ENCODE peak calls at places on chromosomes 13 and 19, in five cellular contexts. B, M, L, R and W are unnamed samples.

GRCh38 chr19:13118424-13119193 is 545 bp downstream of the NACC1 start:
- DNase-seq in M (peak), R (no peak), L (peak), B (peak), W (no peak)

GRCh38 chr13:109126973-109127615 is 497.7 kb downstream of the MYO16 start:
- DNase-seq in R (no peak), B (no peak), L (no peak), M (no peak), W (no peak)

GRCh38 chr13:40251343-40252032 is 415.0 kb downstream of the FOXO1 start:
- DNase-seq in M (no peak), R (no peak), L (no peak), B (no peak), W (no peak)

GRCh38 chr13:85659493-85659892 is 139.7 kb downstream of the SLITRK6 start:
- DNase-seq in L (no peak), R (no peak), B (no peak), M (no peak), W (no peak)

GRCh38 chr19:42255766-42256750 is 1.1 kb upstream of the ERF start:
- DNase-seq in R (no peak), L (no peak), B (peak), M (no peak), W (no peak)

GRCh38 chr19:10105241-10106099 is 692 bp upstream of the PPAN start:
- DNase-seq in L (no peak), R (peak), M (no peak), B (no peak), W (no peak)

GRCh38 chr13:77506874-77507273 is 28.6 kb upstream of the SCEL start:
- DNase-seq in M (no peak), B (no peak), R (no peak), L (no peak), W (no peak)

GRCh38 chr19:15369594-15369891 is 10.0 kb downstream of the AKAP8 start:
- DNase-seq in L (no peak), B (no peak), R (no peak), M (no peak), W (no peak)

GRCh38 chr19:48501961-48502719 is 9.5 kb downstream of the LMTK3 start:
- DNase-seq in L (peak), B (peak), M (peak), R (no peak), W (no peak)

GRCh38 chr19:45187421-45188100 is 9.0 kb downstream of the BLOC1S3 start:
- DNase-seq in R (no peak), B (peak), L (peak), M (no peak), W (no peak)

GRCh38 chr13:48514776-48515175 is 18.1 kb downstream of the RCBTB2 start:
- DNase-seq in B (no peak), M (no peak), L (no peak), R (no peak), W (no peak)

GRCh38 chr13:59424661-59425060 is 739.1 kb downstream of the DIAPH3 start:
- DNase-seq in R (no peak), L (no peak), B (no peak), M (no peak), W (no peak)

GRCh38 chr13:19056355-19056880 is 125.2 kb downstream of the TUBA3C start:
- DNase-seq in L (no peak), R (no peak), B (no peak), M (no peak), W (no peak)

GRCh38 chr19:7602240-7602934 is 6.7 kb downstream of the CAMSAP3 start:
- DNase-seq in M (peak), L (no peak), B (no peak), R (no peak), W (no peak)

GRCh38 chr19:39805120-39805519 is 26.5 kb downstream of the LEUTX start:
- DNase-seq in M (no peak), L (no peak), R (no peak), B (no peak), W (no peak)

GRCh38 chr19:45766293-45766918 is 2.6 kb downstream of the SIX5 start:
- DNase-seq in M (peak), L (no peak), R (no peak), B (no peak), W (no peak)

GRCh38 chr13:32330438-32330837 is 15.1 kb downstream of the BRCA2 start:
- DNase-seq in L (no peak), M (no peak), R (no peak), B (no peak), W (no peak)

GRCh38 chr13:113935081-113935511 is 38.8 kb downstream of the C13orf46 start:
- DNase-seq in B (no peak), L (peak), M (no peak), R (no peak), W (no peak)

GRCh38 chr19:16259385-16260159 is 61.9 kb downstream of the AP1M1 start:
- DNase-seq in R (no peak), M (no peak), L (no peak), B (no peak), W (no peak)

GRCh38 chr13:40589285-40590109 is 76.9 kb downstream of the FOXO1 start:
- DNase-seq in M (no peak), L (no peak), B (peak), R (no peak), W (no peak)

GRCh38 chr19:45075215-45076028 is 856 bp downstream of the ZNF296 start:
- DNase-seq in L (peak), M (peak), B (peak), R (no peak), W (no peak)

GRCh38 chr19:16386619-16387240 is 62.1 kb downstream of the KLF2 start:
- DNase-seq in M (no peak), R (no peak), B (peak), L (no peak), W (no peak)

GRCh38 chr19:15287496-15287895 is 44.8 kb downstream of the BRD4 start:
- DNase-seq in B (no peak), M (no peak), R (no peak), L (no peak), W (no peak)

GRCh38 chr19:13884726-13885591 is 8.0 kb downstream of the NANOS3 start:
- DNase-seq in R (no peak), L (no peak), M (peak), B (no peak), W (no peak)

GRCh38 chr13:21606251-21606650 is 2.3 kb upstream of the MICU2 start:
- DNase-seq in B (no peak), R (no peak), L (no peak), M (no peak), W (no peak)

GRCh38 chr13:81171065-81171647 is 830.2 kb upstream of the SPRY2 start:
- DNase-seq in L (no peak), R (no peak), B (peak), M (no peak), W (no peak)

GRCh38 chr19:12913011-12913561 is 6.0 kb downstream of the SYCE2 start:
- DNase-seq in M (peak), L (peak), R (no peak), B (peak), W (no peak)

GRCh38 chr13:80040219-80040976 is 300.5 kb downstream of the SPRY2 start:
- DNase-seq in B (peak), L (no peak), M (no peak), R (no peak), W (no peak)

GRCh38 chr19:38204728-38205127 is 19.3 kb downstream of the DPF1 start:
- DNase-seq in B (no peak), L (no peak), R (no peak), M (no peak), W (no peak)

GRCh38 chr13:30142502-30143211 is 164.7 kb downstream of the KATNAL1 start:
- DNase-seq in R (no peak), B (peak), L (no peak), M (no peak), W (no peak)

GRCh38 chr13:48876289-48876688 is 99.4 kb upstream of the FNDC3A start:
- DNase-seq in R (no peak), M (no peak), B (no peak), L (peak), W (no peak)

GRCh38 chr19:43595605-43595998 is 332 bp downstream of the IRGQ start:
- DNase-seq in R (no peak), M (peak), B (no peak), L (peak), W (no peak)

GRCh38 chr19:18108897-18109296 is 11.3 kb downstream of the MAST3 start:
- DNase-seq in L (no peak), M (no peak), R (no peak), B (no peak), W (no peak)

GRCh38 chr19:18141031-18141430 is 11.9 kb upstream of the PIK3R2 start:
- DNase-seq in L (no peak), R (no peak), B (no peak), M (no peak), W (no peak)

GRCh38 chr19:6233827-6234511 is 45.8 kb downstream of the MLLT1 start:
- DNase-seq in L (no peak), M (peak), R (no peak), B (no peak), W (no peak)

GRCh38 chr13:95698047-95698749 is 21.3 kb downstream of the DNAJC3 start:
- DNase-seq in R (no peak), M (no peak), B (no peak), L (no peak), W (no peak)

GRCh38 chr13:44938854-44939253 is 50.4 kb downstream of the NUFIP1 start:
- DNase-seq in M (no peak), L (no peak), B (no peak), R (no peak), W (no peak)

GRCh38 chr19:51916167-51916566 is 11.1 kb upstream of the ZNF613 start:
- DNase-seq in M (no peak), L (no peak), R (no peak), B (no peak), W (no peak)